ENCODE peak calls at places on chromosomes 7 and 10, in five cellular contexts. D is A549, X is breast epithelium, V is gastrocnemius medialis, Y is endothelial cell of umbilical vein. F is an unnamed sample.

GRCh38 chr7:23357190-23358093 is 58.3 kb downstream of the MALSU1 start:
- DNase-seq in D (peak), X (no peak), V (no peak), Y (peak), F (no peak)

GRCh38 chr10:133089461-133089800 is 1.7 kb downstream of the ADGRA1 start:
- DNase-seq in D (no peak), X (no peak), V (no peak), Y (no peak), F (no peak)

GRCh38 chr7:151076863-151077704 is 3.5 kb downstream of the FASTK start:
- DNase-seq in D (peak), X (no peak), V (no peak), Y (no peak), F (no peak)

GRCh38 chr7:159271795-159272194 is 127.1 kb upstream of the VIPR2 start:
- DNase-seq in D (no peak), X (no peak), V (no peak), Y (no peak), F (no peak)

GRCh38 chr10:124290095-124290795 is 128.5 kb downstream of the OAT start:
- DNase-seq in D (no peak), X (no peak), V (no peak), Y (no peak), F (no peak)

GRCh38 chr10:33734393-33735110 is 400.1 kb upstream of the NRP1 start:
- DNase-seq in D (no peak), X (no peak), V (no peak), Y (no peak), F (no peak)

GRCh38 chr10:311901-312665 is 176.8 kb downstream of the ZMYND11 start:
- DNase-seq in D (no peak), X (no peak), V (no peak), Y (no peak), F (no peak)

GRCh38 chr7:50953820-50954219 is 171.1 kb upstream of the GRB10 start:
- DNase-seq in D (no peak), X (no peak), V (no peak), Y (peak), F (no peak)

GRCh38 chr10:114623661-114624294 is 34.3 kb downstream of the ABLIM1 start:
- DNase-seq in D (peak), X (peak), V (no peak), Y (peak), F (no peak)

GRCh38 chr10:62050627-62050924 is 149.1 kb downstream of the ARID5B start:
- DNase-seq in D (no peak), X (no peak), V (no peak), Y (no peak), F (no peak)

GRCh38 chr7:50185188-50185587 is 92.1 kb upstream of the ZPBP start:
- DNase-seq in D (no peak), X (no peak), V (no peak), Y (no peak), F (no peak)

GRCh38 chr7:18889436-18889835 is 228.0 kb downstream of the TWIST1 start:
- DNase-seq in D (no peak), X (no peak), V (no peak), Y (peak), F (no peak)

DNA sequence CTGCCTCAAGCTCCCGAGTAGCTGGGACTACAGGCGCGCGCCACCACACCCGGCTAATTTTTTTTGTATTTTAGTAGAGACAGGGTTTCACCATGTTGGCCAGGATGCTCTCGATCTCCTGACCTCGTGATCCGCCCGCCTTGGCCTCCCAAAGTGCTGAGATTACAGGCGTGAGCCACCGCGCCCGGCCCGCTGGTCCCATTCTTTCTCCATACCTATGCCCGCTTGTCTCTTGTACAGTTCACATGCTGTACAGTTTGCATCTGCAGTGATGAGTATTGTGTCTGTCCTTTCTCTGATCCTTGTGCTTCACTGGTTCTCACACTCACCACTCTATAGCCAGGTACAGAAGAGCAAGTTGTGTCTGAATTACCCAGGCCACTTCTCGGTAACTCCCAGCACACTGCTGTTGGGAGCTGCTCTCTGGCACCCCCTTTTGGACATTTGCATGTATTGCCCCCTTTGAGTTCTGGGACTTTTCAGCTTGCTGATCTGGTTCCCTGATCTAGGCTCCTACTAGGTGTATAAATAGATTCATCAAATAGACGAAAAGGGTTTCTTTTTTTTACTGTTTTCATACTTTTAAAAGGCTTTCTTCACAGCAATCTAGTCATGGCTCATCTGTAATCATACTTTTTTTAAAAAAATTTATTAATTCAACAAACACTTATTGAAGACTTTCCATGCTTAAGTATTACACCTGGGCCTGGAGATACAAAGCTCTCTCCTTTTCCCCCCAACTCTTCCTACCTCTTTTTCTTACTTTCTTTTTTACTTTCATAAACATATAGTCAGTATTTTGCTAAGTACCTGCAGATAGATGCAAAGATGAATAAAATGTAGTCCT is 53.5 kb downstream of the AOAH start:
- DNase-seq in D (peak), X (peak), V (peak), Y (peak), F (no peak)
- TF ChIP-seq POLR2A in D (no peak), X (no peak), V (no peak), Y (no peak), F (no peak)

GRCh38 chr7:136874393-136875032 is 6.1 kb downstream of the CHRM2 start:
- DNase-seq in D (no peak), X (no peak), V (no peak), Y (peak), F (no peak)
- TF ChIP-seq CTCF in D (peak), X (no peak), V (no peak), Y (peak), F (no peak)

DNA sequence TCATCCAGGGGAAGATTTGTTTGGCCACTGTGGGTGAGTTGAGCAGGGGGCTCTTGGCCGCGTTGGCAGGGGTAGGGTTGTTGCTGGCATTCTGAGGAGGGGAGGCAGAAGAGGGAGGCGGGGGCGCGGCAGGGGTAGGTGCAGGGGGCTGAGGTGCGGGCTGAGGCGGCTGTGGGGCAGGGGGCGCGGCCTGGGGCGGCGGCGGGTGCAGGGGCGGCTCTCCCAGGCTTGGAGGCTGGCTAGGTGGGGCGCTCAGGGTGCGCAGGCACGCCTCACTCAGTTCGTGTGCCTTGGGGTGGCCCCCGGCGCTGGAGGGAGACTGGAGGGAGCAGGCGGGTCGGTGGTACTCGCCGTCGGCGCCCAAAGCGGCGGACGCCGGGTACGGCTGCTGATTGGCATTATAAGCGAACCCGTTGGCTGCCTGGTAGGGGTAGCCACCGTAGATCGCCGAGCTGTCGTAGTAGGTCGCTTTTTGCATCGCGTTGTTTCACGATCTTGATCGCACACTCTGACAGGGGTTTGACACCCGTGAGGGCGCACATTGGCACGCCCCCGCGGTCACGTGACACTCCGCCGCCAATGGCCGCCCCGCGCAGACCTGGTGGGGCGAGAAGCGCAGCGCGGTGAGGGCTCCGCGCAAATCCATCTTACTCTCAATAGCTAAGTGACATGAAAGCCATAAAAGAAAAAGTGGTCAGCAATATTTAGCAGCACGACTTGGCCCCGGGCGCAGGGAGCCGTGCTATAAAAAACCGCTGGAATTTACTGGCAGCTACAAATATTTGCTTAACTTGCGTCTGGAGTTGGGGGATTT is 7.9 kb upstream of the HOXA2 start:
- DNase-seq in D (no peak), X (no peak), V (no peak), Y (peak), F (no peak)
- H3K4me3 ChIP-seq in D (peak), X (peak), V (no peak), Y (no peak), F (no peak)

GRCh38 chr10:119441921-119442757 is 100.4 kb downstream of the RGS10 start:
- DNase-seq in D (no peak), X (no peak), V (no peak), Y (no peak), F (no peak)
- TF ChIP-seq POLR2A in D (no peak), X (no peak), V (no peak), Y (no peak), F (no peak)

DNA sequence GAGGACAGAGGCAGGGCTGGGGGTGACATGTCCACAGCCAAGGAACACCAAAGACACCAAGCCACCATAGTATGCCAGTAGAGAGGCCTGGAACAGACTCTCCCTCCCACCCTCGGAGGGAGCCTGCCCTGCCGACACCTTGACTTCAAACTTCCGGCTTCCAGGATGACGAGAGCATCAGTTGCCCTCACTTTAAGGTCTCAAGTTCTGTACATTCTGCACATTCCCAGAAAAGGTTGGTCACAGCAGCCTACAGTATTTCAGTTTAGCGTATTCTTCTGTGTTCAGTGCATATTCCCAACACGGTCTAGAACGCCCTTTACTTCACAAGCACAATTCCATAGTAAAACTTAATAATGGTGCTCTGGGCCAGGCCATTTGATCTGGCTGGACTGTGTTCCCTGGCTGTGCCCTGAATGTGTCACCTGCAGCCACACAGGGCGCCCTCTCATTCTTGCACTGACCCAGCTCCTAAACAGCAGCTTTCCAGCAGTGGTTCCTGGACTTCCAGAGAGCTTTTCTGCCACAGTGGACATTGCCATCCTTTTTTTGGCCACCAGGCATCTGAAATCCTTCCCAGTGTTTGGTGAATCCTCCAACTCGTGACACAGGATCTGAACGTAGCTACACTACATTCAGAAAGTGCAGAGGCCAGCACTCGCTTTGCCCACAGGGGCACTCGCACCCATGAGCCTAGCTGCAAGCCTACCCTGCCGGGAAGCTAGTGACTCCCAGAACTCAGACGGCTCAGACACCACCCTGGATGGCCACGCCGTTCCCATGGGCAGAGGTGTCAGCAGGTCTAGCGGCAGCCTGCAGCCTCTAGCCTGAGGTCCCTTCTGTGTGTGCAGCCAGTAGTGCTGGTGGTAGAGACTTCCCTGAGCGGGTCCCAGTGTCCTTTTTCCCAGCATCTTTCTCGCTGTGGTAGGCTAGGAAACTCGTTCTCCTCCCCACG is 36.4 kb upstream of the INSIG1 start:
- DNase-seq in D (no peak), X (no peak), V (no peak), Y (no peak), F (no peak)
- TF ChIP-seq CTCF in D (no peak), X (no peak), V (no peak), Y (no peak), F (no peak)

DNA sequence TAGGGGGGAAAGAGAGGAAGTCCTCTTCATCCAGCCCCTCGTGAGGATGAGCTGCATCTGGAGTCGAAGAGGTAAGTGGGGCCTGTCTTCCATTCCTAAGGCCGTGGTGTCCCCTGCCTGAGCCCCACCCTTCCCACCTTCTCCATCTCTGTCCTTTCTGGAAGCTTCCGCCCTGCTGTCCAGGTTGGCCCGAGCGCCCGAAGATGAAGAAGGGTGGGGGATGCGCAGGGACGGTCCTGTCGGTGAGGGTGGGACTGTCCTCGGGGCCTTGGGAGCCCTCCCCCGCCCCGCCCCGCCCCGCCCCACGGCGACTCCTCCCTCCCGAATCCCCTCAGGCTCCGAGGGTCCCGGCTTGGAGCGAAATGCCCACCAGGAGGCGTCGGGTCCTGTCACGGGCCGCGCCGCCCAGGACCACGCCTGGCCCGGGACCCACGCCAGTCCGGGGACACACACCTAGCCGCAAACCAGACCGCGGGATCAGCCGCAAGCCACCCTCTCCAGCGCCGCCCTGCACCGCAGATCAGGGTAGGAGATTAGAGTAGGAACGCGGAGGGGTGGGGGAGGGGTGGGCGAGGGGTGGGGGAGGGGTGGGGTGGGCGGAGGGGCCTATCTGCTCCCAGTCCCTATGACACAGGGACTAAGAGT is 15.3 kb downstream of the GPRIN2 start:
- DNase-seq in D (peak), X (no peak), V (no peak), Y (no peak), F (peak)
- H3K4me3 ChIP-seq in D (peak), X (peak), V (no peak), Y (no peak), F (no peak)

DNA sequence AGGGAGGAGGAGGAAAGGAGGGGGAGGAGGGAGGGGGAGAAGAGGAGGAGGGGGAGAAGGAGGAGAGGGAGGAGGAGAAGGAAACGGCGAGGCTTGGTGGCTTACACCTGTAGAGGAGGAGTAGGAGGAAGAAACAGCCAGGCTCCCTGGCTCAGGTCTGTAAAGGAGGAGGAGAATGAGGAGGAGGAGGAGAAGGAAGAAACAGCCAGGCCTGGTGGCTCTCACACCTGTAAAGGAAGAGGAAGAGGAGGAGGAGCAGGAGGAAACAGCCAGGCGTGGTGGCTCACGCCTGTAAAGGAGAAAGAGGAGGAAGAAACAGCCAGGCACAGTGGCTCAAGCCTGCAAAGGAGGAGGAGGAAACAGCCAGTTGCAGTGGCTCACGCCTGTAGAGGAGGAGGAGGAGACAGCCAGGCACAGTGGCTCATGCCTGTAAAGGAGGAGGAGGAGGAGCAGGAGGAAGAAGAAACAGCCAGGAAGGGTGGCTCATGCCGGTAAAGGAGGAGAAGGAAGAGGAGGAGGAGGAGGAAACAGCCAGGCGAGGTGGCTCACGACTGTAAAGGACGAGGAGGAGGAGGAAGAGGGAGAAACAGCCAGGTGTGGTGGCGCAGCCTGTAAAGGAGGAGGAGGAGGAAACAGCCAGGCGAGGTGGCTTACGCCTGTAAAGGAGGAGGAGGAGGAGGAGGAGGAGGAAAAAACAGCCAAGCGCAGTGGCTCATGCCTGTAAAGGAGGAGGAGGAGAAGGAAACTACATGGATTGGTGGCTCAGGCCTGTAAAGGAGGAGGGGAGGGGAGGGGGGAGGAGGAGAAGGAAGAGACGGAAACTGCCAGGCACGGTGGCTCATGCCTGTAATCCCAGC is 14.9 kb upstream of the CRCP start:
- DNase-seq in D (peak), X (peak), V (peak), Y (peak), F (no peak)
- TF ChIP-seq POLR2A in D (peak), X (no peak), V (no peak), Y (no peak), F (no peak)

GRCh38 chr7:72753781-72754180 is 74.2 kb downstream of the TYW1B start:
- DNase-seq in D (no peak), X (no peak), V (no peak), Y (no peak), F (no peak)
- TF ChIP-seq CTCF in D (no peak), X (no peak), V (no peak), Y (no peak), F (no peak)